ENCODE peak calls at places on chromosomes 2 and 18, in seven cellular contexts. O, Y, R, G, F, T and H are unnamed samples. For H3K9me3, the result is how much of the 10 kb centered on the place peaks cover.

GRCh38 chr18:24793742-24794141 is 333.3 kb downstream of the HRH4 start:
- DNase-seq in G (no peak), Y (no peak), T (no peak), O (peak), R (no peak), F (no peak), H (no peak)

GRCh38 chr2:28453396-28453795 is 42.5 kb upstream of the PLB1 start:
- DNase-seq in R (no peak), F (no peak), G (no peak), Y (no peak), T (no peak), O (no peak), H (no peak)

GRCh38 chr18:54247488-54248175 is 21.7 kb upstream of the POLI start:
- DNase-seq in G (no peak), R (no peak), T (peak), Y (no peak), O (no peak), F (no peak), H (peak)

GRCh38 chr18:57337890-57338289 is 14.5 kb upstream of the ST8SIA3 start:
- DNase-seq in Y (no peak), O (no peak), G (no peak), F (no peak), R (no peak), T (no peak), H (no peak)

GRCh38 chr2:241702155-241702404 is 241 bp downstream of the ING5 start:
- DNase-seq in T (no peak), O (no peak), F (no peak), R (no peak), G (peak), Y (peak), H (no peak)

GRCh38 chr2:57160976-57161375 is 885.6 kb upstream of the VRK2 start:
- DNase-seq in G (no peak), T (no peak), F (peak), O (peak), R (no peak), Y (no peak), H (no peak)

GRCh38 chr18:79577451-79578395 is 101.9 kb upstream of the CTDP1 start:
- DNase-seq in Y (no peak), T (no peak), R (no peak), G (no peak), O (peak), F (no peak), H (peak)

GRCh38 chr2:232260075-232260474 is 118.5 kb upstream of the ALPP start:
- DNase-seq in F (peak), Y (no peak), R (no peak), G (no peak), T (no peak), O (peak), H (no peak)

GRCh38 chr2:163682695-163683094 is 53.1 kb downstream of the FIGN start:
- DNase-seq in O (peak), F (peak), G (no peak), R (peak), Y (no peak), T (no peak), H (no peak)

GRCh38 chr2:225041871-225042799 is at the start of gene DOCK10:
- DNase-seq in G (peak), O (peak), R (no peak), F (peak), Y (peak), T (peak), H (peak)

GRCh38 chr2:189999661-190000060 is 62.9 kb downstream of the MSTN start:
- DNase-seq in Y (no peak), F (no peak), G (no peak), O (no peak), T (no peak), R (no peak), H (no peak)

GRCh38 chr2:65666156-65666725 is 233.8 kb upstream of the SPRED2 start:
- DNase-seq in F (peak), G (no peak), R (no peak), Y (no peak), T (no peak), O (peak), H (no peak)

GRCh38 chr2:100182494-100183355 is 40.3 kb upstream of the AFF3 start:
- DNase-seq in G (no peak), T (peak), O (peak), Y (no peak), R (no peak), F (peak), H (peak)

GRCh38 chr2:60899892-60900249 is 18.5 kb downstream of the REL start:
- DNase-seq in O (no peak), T (no peak), Y (no peak), R (no peak), F (no peak), G (no peak), H (no peak)

GRCh38 chr2:60899230-60899891 is 18.0 kb downstream of the REL start:
- DNase-seq in T (no peak), R (no peak), Y (no peak), F (no peak), G (no peak), O (no peak), H (no peak)

GRCh38 chr2:60898567-60898966 is 17.2 kb downstream of the REL start:
- DNase-seq in F (no peak), R (no peak), Y (no peak), G (no peak), T (no peak), O (no peak), H (no peak)
- H3K9me3 ChIP-seq in F (under half), R (under half), Y (under half), G (under half), T (under half), O (under half), H (under half)

GRCh38 chr2:197208841-197209240 is 101.7 kb downstream of the ANKRD44 start:
- DNase-seq in O (peak), Y (no peak), G (no peak), R (no peak), F (peak), T (no peak), H (no peak)

GRCh38 chr2:197208029-197208428 is 102.6 kb downstream of the ANKRD44 start:
- DNase-seq in T (no peak), F (no peak), G (no peak), Y (no peak), R (no peak), O (no peak), H (no peak)

GRCh38 chr2:197209274-197209673 is 101.3 kb downstream of the ANKRD44 start:
- DNase-seq in G (no peak), O (no peak), R (no peak), T (no peak), Y (no peak), F (no peak), H (no peak)

GRCh38 chr2:197207106-197207505 is 103.5 kb downstream of the ANKRD44 start:
- DNase-seq in Y (no peak), T (peak), F (no peak), O (peak), G (no peak), R (no peak), H (no peak)

GRCh38 chr2:197207608-197208007 is 103.0 kb downstream of the ANKRD44 start:
- DNase-seq in F (no peak), O (no peak), G (no peak), R (no peak), Y (no peak), T (no peak), H (no peak)
- H3K9ac ChIP-seq in F (no peak), O (no peak), G (no peak), R (no peak), Y (no peak), T (no peak), H (no peak)

GRCh38 chr2:235568431-235568830 is 74.6 kb downstream of the AGAP1 start:
- DNase-seq in Y (no peak), O (no peak), G (no peak), R (no peak), T (no peak), F (no peak), H (no peak)

GRCh38 chr2:235569837-235570236 is 76.0 kb downstream of the AGAP1 start:
- DNase-seq in R (no peak), O (no peak), G (no peak), Y (no peak), T (no peak), F (no peak), H (no peak)

GRCh38 chr2:235566931-235567495 is 73.2 kb downstream of the AGAP1 start:
- DNase-seq in O (no peak), Y (no peak), F (no peak), R (no peak), T (no peak), G (no peak), H (no peak)

GRCh38 chr2:235570256-235570655 is 76.4 kb downstream of the AGAP1 start:
- DNase-seq in R (peak), T (no peak), O (peak), G (no peak), Y (no peak), F (peak), H (no peak)

DNA sequence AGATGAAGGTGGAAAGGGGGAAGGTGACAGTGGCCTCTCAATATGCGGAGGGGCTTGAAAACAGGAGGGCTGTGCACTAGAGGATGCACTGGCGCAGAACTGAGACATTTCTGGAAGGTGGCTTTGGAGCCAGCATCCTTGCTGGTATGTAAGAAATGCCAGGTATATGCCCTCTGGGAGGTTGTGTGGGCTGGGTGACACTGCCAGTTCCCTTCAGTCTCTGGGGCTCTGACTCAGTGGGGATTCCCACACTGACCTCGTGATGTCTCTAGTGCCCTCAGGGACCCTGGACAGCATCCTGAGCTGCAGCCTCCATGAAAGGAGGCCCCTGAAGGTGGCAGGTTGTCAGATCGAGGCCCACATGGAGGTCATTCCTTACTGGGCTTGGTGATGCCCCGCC is 74.0 kb downstream of the AGAP1 start:
- DNase-seq in G (no peak), R (no peak), Y (no peak), O (peak), T (no peak), F (no peak), H (no peak)
- H3K4me3 ChIP-seq in G (no peak), R (no peak), Y (no peak), O (no peak), T (no peak), F (no peak), H (no peak)

DNA sequence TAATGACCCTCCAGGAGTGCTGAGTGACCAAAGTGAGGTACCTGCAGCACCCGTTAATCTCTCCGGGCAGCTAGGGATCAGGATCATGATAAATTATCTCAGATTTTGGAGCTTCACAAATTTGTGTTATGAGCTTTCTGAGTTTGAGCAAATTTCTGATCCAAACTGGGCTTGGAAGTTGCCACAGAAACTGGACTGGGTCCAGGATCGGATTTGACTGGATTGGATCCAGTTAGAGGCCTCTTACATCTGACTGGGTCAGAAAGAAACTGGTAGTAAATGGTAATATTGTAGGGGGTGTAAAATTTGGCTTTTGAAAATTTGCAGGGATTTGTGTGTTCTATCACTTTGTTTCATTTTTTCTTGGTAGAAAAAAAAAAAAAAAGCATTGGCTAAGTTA is 19.7 kb upstream of the CAPN13 start:
- DNase-seq in T (no peak), R (no peak), G (no peak), Y (no peak), O (no peak), F (no peak), H (no peak)
- H3K9me3 ChIP-seq in T (under half), R (under half), G (under half), Y (under half), O (under half), F (under half), H (under half)

GRCh38 chr18:48918156-48918555 is 32.6 kb downstream of the SMAD7 start:
- DNase-seq in G (no peak), F (no peak), T (no peak), R (no peak), O (no peak), Y (no peak), H (no peak)
- H3K9ac ChIP-seq in G (no peak), F (no peak), T (no peak), R (no peak), O (no peak), Y (no peak), H (no peak)